ENCODE peak calls at places on chromosome 7, in seven cellular contexts. E is astrocyte; L is CD4-positive, CD25-positive, alpha-beta regulatory T cell; M is GM23248; G is neuronal stem cell; Y is CD8-positive, alpha-beta T cell; A is uterus. C is an unnamed sample. For H3K27me3, the result is how much of the 10 kb centered on the place peaks cover.

GRCh38 chr7:130299909-130300308 is 6.9 kb downstream of the CPA4 start:
- DNase-seq in E (peak), L (no peak), M (no peak), G (no peak), Y (no peak), A (no peak), C (no peak)

GRCh38 chr7:140867467-140868314 is 57.0 kb downstream of the BRAF start:
- DNase-seq in E (no peak), L (no peak), M (no peak), G (no peak), Y (no peak), A (no peak), C (no peak)

GRCh38 chr7:157054927-157055326 is 44.5 kb upstream of the MNX1 start:
- DNase-seq in E (no peak), L (no peak), M (no peak), G (no peak), Y (no peak), A (no peak), C (no peak)

GRCh38 chr7:40526951-40527350 is 392.1 kb downstream of the SUGCT start:
- DNase-seq in E (no peak), L (no peak), M (no peak), G (no peak), Y (no peak), A (no peak), C (no peak)

GRCh38 chr7:11835260-11835659 is 3.3 kb upstream of the THSD7A start:
- DNase-seq in E (no peak), L (no peak), M (peak), G (no peak), Y (no peak), A (no peak), C (no peak)

GRCh38 chr7:111137296-111138195 is 46.6 kb downstream of the LRRN3 start:
- DNase-seq in E (peak), L (no peak), M (peak), G (no peak), Y (peak), A (no peak), C (no peak)

GRCh38 chr7:40200791-40201190 is 66.0 kb downstream of the SUGCT start:
- DNase-seq in E (peak), L (no peak), M (peak), G (no peak), Y (no peak), A (no peak), C (no peak)

GRCh38 chr7:37732253-37732652 is 48.7 kb downstream of the GPR141 start:
- DNase-seq in E (no peak), L (no peak), M (peak), G (peak), Y (no peak), A (peak), C (peak)

GRCh38 chr7:70632400-70632799 is 499.5 kb upstream of the GALNT17 start:
- DNase-seq in E (no peak), L (no peak), M (no peak), G (no peak), Y (no peak), A (no peak), C (no peak)

GRCh38 chr7:20383351-20383750 is 52.7 kb downstream of the ITGB8 start:
- DNase-seq in E (no peak), L (no peak), M (peak), G (no peak), Y (no peak), A (no peak), C (no peak)

GRCh38 chr7:301291-302053 is 11.5 kb downstream of the FOXL3 start:
- DNase-seq in E (no peak), L (no peak), M (no peak), G (no peak), Y (no peak), A (no peak), C (no peak)

GRCh38 chr7:4286281-4286680 is 395.8 kb upstream of the FOXK1 start:
- DNase-seq in E (no peak), L (no peak), M (no peak), G (no peak), Y (no peak), A (no peak), C (no peak)

GRCh38 chr7:86900886-86901285 is 158.6 kb downstream of the ELAPOR2 start:
- DNase-seq in E (no peak), L (no peak), M (peak), G (no peak), Y (no peak), A (no peak), C (no peak)

GRCh38 chr7:126700807-126701604 is 551.7 kb downstream of the GRM8 start:
- DNase-seq in E (peak), L (peak), M (peak), G (peak), Y (no peak), A (no peak), C (no peak)

GRCh38 chr7:27242580-27243339 is at the start of gene EVX1:
- DNase-seq in E (no peak), L (peak), M (peak), G (no peak), Y (peak), A (no peak), C (peak)

GRCh38 chr7:19119901-19120486 is 2.6 kb upstream of the TWIST1 start:
- DNase-seq in E (no peak), L (no peak), M (peak), G (no peak), Y (no peak), A (no peak), C (no peak)

GRCh38 chr7:618539-619355 is 99.1 kb upstream of the PDGFA start:
- DNase-seq in E (no peak), L (peak), M (no peak), G (no peak), Y (peak), A (no peak), C (no peak)

GRCh38 chr7:5396542-5396941 is 27.1 kb downstream of the TNRC18 start:
- DNase-seq in E (no peak), L (peak), M (peak), G (no peak), Y (peak), A (no peak), C (no peak)

GRCh38 chr7:120806669-120807068 is 51.3 kb downstream of the TSPAN12 start:
- DNase-seq in E (no peak), L (no peak), M (peak), G (no peak), Y (no peak), A (no peak), C (no peak)

GRCh38 chr7:1144269-1144771 is 15.7 kb downstream of the ZFAND2A start:
- DNase-seq in E (no peak), L (no peak), M (peak), G (no peak), Y (no peak), A (no peak), C (no peak)

GRCh38 chr7:74498996-74499834 is 45.5 kb downstream of the GTF2IRD1 start:
- DNase-seq in E (no peak), L (no peak), M (no peak), G (no peak), Y (no peak), A (no peak), C (no peak)

GRCh38 chr7:536231-536630 is 16.6 kb upstream of the PDGFA start:
- DNase-seq in E (no peak), L (no peak), M (no peak), G (no peak), Y (no peak), A (no peak), C (no peak)

GRCh38 chr7:1508277-1508758 is 4.1 kb upstream of the INTS1 start:
- DNase-seq in E (no peak), L (no peak), M (no peak), G (no peak), Y (no peak), A (no peak), C (no peak)

GRCh38 chr7:46932656-46933424 is 649.1 kb downstream of the TNS3 start:
- DNase-seq in E (peak), L (no peak), M (peak), G (no peak), Y (no peak), A (peak), C (no peak)

DNA sequence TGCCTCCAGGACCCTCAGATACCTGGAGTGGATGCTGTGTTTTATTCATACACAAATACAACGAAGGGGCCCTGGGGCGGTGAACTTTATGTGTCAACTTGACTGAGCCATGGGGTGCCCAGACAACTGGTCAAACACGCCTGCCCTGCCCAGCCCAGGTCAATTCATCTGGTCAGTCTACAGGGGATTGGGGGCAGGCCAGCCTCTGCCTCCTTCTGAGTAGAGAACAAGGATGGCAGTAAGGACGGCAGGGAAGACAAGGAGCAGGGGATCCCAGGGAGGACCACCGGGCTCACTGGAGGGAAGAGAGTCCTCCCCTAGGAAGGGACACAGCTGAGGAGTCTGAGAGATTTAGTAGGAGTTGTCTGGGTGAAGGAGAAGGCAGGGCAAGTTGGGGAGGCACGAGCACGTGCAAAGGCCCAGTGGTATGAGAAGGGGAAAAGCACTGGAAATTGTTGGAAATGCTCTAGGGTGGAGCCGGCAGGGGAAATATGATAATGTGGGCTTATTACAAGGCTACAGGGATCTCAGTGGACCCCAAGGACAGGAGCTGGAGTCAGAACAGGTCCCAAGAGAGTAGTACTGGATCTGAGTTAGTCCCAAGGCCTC is 63.4 kb downstream of the MYL10 start:
- DNase-seq in E (no peak), L (no peak), M (no peak), G (no peak), Y (no peak), A (no peak), C (no peak)
- H3K27me3 ChIP-seq in E (under half), L (under half), M (under half), G (under half), Y (under half), A (under half), C (under half)

DNA sequence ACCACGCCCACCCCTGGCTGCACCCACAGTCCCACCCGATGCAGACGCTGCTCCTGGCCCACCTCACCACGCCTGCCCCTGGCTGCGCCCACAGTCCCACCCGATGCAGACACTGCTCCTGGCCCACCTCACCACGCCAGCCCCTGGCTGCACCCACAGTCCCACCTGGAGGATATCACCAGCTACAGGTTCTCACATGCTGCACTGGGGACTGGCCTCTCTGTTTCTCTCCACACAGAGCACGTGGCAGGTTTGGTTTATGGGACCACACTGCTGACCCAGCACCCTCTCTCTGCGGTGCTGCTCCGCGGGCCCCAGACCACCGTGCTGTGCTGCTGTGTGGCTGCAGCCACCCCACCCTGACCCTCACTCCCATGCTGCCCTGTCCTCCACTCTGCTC is 120.9 kb downstream of the VIPR2 start:
- DNase-seq in E (no peak), L (no peak), M (no peak), G (no peak), Y (no peak), A (peak), C (no peak)
- H3K27me3 ChIP-seq in E (under half), L (under half), M (under half), G (under half), Y (under half), A (under half), C (under half)

DNA sequence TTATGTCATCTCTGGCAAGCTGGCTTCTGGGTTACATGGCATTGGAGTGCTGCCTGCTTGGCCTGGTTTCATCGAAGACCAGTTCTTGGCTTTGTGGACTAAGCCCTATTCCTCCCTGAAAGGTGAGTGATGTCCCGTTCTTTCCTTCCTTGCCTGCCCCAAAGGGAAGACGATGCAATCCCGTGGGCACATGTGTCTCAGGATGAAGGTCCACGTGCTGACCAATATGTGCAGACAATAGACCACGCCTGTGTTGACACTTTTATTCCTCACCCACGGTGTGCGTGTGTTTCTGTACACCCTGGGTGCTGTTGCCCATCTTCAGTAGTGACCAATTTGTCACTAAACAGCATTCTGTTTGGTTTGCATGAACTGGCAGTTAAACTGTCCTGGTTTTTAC is 28.6 kb upstream of the SHH start:
- DNase-seq in E (no peak), L (no peak), M (no peak), G (no peak), Y (no peak), A (no peak), C (no peak)
- H3K27me3 ChIP-seq in E (under half), L (under half), M (under half), G (under half), Y (under half), A (under half), C (under half)

GRCh38 chr7:114086491-114086905 is 167.7 kb upstream of the PPP1R3A start:
- DNase-seq in E (no peak), L (no peak), M (peak), G (no peak), Y (no peak), A (peak), C (peak)

GRCh38 chr7:114086906-114087651 is 168.3 kb upstream of the PPP1R3A start:
- DNase-seq in E (peak), L (no peak), M (peak), G (peak), Y (no peak), A (peak), C (no peak)

GRCh38 chr7:114087674-114088539 is 169.1 kb upstream of the PPP1R3A start:
- DNase-seq in E (no peak), L (no peak), M (peak), G (peak), Y (no peak), A (no peak), C (no peak)

GRCh38 chr7:114085313-114085591 is 166.4 kb upstream of the PPP1R3A start:
- DNase-seq in E (no peak), L (no peak), M (no peak), G (peak), Y (no peak), A (no peak), C (no peak)

DNA sequence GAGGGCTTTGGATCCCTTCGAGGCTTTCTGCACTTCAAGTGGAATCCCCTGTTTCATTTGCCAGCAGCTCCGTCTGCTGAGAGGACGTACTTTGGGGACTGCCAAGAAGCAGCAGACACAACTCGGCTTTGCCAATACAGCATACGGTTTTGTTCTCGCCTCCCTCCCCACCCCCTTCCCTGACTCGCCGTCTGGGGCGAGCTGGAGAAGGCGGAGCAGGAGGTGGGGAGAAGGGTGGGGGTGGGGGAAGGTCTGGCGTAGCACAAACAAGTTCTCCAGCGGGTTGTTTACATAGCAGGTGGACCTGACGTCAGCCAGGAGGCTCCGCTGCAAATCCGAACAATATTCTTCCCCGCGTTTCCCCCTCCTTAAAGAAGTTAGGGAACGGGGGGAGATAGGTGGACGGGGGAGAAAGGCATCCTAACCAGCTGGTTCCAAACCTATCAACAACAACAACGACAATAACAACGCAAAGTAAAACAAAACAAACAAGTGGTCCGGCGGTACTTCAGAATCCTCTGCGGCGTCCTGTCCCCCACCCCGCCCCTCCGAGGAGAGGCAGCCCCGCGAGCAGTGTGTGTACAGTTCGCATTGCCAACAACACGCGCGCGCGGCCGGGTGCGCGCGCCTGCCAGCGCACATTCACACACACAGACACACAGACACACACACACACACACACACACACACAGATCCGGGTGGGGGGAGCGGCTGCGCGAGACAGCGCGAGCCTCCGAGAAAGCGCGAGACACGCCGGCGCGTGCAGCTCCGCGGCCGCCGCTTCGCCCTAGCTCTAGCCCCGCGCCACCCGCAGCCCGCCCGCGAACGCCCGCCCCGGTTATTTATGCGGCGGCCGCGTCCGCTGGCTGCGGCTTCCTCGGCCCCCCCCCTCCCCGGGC is 167.0 kb upstream of the PPP1R3A start:
- DNase-seq in E (peak), L (no peak), M (peak), G (peak), Y (no peak), A (peak), C (peak)
- H3K27me3 ChIP-seq in E (under half), L (under half), M (under half), G (under half), Y (under half), A (under half), C (half or more)

DNA sequence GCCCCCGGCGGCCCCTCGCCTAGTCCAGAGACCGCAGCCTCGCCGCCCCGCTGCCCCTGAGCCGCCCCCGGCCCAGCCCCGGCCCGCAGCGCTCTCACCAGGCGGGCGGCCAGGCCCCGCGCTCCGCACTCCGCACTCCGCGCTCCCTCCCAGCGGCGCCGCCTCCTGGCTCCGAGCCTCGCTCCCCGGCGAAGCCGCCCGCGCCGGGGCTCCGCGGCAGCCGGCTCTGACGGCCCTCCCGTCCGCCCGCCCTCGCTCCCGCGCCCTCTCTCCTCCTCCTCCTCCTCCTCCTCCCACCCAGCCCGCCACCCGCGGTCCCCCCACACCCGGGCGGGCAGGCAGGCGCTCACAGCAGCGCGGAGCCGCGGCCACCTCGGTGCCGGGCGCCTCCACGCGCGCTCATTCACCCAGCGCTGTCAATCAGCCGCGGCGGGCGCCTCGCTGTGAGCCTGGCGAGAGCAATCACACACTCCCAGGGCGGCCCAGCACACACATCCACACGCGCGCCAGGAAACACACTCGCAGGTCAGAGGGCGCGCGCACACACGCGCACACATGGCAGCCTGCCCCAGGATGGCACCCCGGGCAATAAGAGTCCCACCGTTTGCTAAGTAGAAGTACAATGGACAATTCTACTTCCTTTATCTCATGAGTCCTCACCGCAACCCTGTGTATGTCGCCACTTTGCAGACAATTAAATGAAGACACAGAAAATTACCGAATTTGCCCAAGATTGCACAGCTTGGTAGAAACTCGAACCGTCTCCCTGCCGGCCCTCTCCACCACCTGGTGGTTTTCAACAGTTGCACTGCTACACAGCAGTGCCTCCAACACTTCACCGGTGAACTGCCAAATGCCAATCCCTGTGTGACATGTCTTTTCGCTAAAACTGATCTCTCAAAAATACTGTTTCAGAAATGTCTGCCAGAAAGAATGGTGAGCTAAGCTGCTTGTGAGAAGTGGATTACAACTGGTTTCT is at the start of gene PRRT4:
- DNase-seq in E (no peak), L (no peak), M (peak), G (no peak), Y (peak), A (peak), C (no peak)
- H3K27me3 ChIP-seq in E (half or more), L (under half), M (half or more), G (half or more), Y (under half), A (under half), C (half or more)

GRCh38 chr7:114084381-114085312 is 165.8 kb upstream of the PPP1R3A start:
- DNase-seq in E (peak), L (no peak), M (peak), G (peak), Y (no peak), A (peak), C (no peak)
- H3K27me3 ChIP-seq in E (under half), L (under half), M (under half), G (under half), Y (under half), A (under half), C (half or more)

GRCh38 chr7:153320005-153320404 is 560.5 kb downstream of the ACTR3B start:
- DNase-seq in E (no peak), L (no peak), M (no peak), G (no peak), Y (no peak), A (no peak), C (no peak)
- H3K27me3 ChIP-seq in E (under half), L (under half), M (under half), G (under half), Y (under half), A (under half), C (under half)

GRCh38 chr7:142511801-142512200 is 237.5 kb upstream of the PRSS1 start:
- DNase-seq in E (no peak), L (no peak), M (no peak), G (no peak), Y (no peak), A (no peak), C (no peak)
- H3K27me3 ChIP-seq in E (under half), L (under half), M (under half), G (under half), Y (under half), A (under half), C (under half)

GRCh38 chr7:155798673-155799439 is 13.4 kb downstream of the SHH start:
- DNase-seq in E (no peak), L (no peak), M (no peak), G (no peak), Y (no peak), A (no peak), C (no peak)
- H3K27me3 ChIP-seq in E (under half), L (under half), M (half or more), G (half or more), Y (under half), A (under half), C (under half)

GRCh38 chr7:54299426-54299825 is 242.7 kb upstream of the VSTM2A start:
- DNase-seq in E (no peak), L (no peak), M (no peak), G (no peak), Y (no peak), A (no peak), C (no peak)
- H3K27me3 ChIP-seq in E (under half), L (under half), M (under half), G (under half), Y (under half), A (under half), C (under half)